ENCODE peak calls at places on chromosome 4, in four cellular contexts. T is bronchial epithelial cell; X is stimulated activated CD8-positive, alpha-beta memory T cell treated with anti-CD3 and anti-CD28 coated beads, Interleukin-4, amount 100 ng/mL, for 1 hour; O is EL. H is an unnamed sample.

GRCh38 chr4:530017-530781 is 31.2 kb downstream of the PIGG start:
- DNase-seq in T (no peak), X (no peak), O (no peak), H (no peak)

GRCh38 chr4:153383131-153383530 is 38.6 kb downstream of the MND1 start:
- DNase-seq in T (no peak), X (no peak), O (peak), H (no peak)

GRCh38 chr4:41692717-41693345 is 55.7 kb downstream of the PHOX2B start:
- DNase-seq in T (peak), X (no peak), O (peak), H (peak)

GRCh38 chr4:72427022-72427421 is 142.0 kb downstream of the ADAMTS3 start:
- DNase-seq in T (no peak), X (no peak), O (no peak), H (no peak)

GRCh38 chr4:182799515-182800215 is 117.5 kb downstream of the DCTD start:
- DNase-seq in T (no peak), X (no peak), O (no peak), H (no peak)

GRCh38 chr4:40736910-40737309 is 12.8 kb upstream of the NSUN7 start:
- DNase-seq in T (peak), X (no peak), O (peak), H (no peak)

GRCh38 chr4:176642472-176642871 is 150.2 kb downstream of the VEGFC start:
- DNase-seq in T (no peak), X (no peak), O (no peak), H (no peak)

GRCh38 chr4:174362340-174362739 is 78.6 kb downstream of the CEP44 start:
- DNase-seq in T (peak), X (no peak), O (no peak), H (no peak)

GRCh38 chr4:82744284-82744963 is 54.2 kb downstream of the SCD5 start:
- DNase-seq in T (peak), X (no peak), O (no peak), H (no peak)

GRCh38 chr4:159174645-159175147 is 71.8 kb downstream of the RAPGEF2 start:
- DNase-seq in T (no peak), X (no peak), O (peak), H (no peak)

GRCh38 chr4:153465922-153466636 is at the start of gene TMEM131L:
- DNase-seq in T (no peak), X (no peak), O (peak), H (peak)

GRCh38 chr4:1255151-1255550 is 6.2 kb upstream of the CTBP1 start:
- DNase-seq in T (peak), X (no peak), O (no peak), H (no peak)

GRCh38 chr4:155734065-155734464 is 24.8 kb upstream of the GUCY1B1 start:
- DNase-seq in T (no peak), X (no peak), O (no peak), H (no peak)

H was measured in MG63.